ENCODE peak calls at places on chromosomes 3 and 15, in seven cellular contexts. E, S, U, N, D, P and Z are unnamed samples.

GRCh38 chr3:38647217-38647970 is 2.1 kb downstream of the SCN5A start:
- DNase-seq in E (no peak), S (no peak), U (no peak), N (peak; percentile 15), D (no peak), P (no peak), Z (no peak)

GRCh38 chr15:72110355-72110754 is 7.6 kb downstream of the MYO9A start:
- DNase-seq in E (no peak), S (no peak), U (no peak), N (no peak), D (no peak), P (no peak), Z (no peak)

GRCh38 chr15:96693990-96694517 is 363.6 kb downstream of the NR2F2 start:
- DNase-seq in E (no peak), S (no peak), U (no peak), N (no peak), D (no peak), P (no peak), Z (no peak)

GRCh38 chr15:93070901-93071300 is 18.1 kb downstream of the RGMA start:
- DNase-seq in E (no peak), S (no peak), U (no peak), N (no peak), D (no peak), P (no peak), Z (no peak)

GRCh38 chr15:85024509-85025336 is 43.1 kb downstream of the PDE8A start:
- DNase-seq in E (no peak), S (no peak), U (peak; percentile 25), N (no peak), D (no peak), P (no peak), Z (peak; percentile 86)

GRCh38 chr3:11273945-11274344 is 1.7 kb downstream of the ATG7 start:
- DNase-seq in E (no peak), S (no peak), U (no peak), N (no peak), D (no peak), P (no peak), Z (no peak)

GRCh38 chr3:152474585-152474984 is 205.9 kb downstream of the MBNL1 start:
- DNase-seq in E (no peak), S (peak; percentile 94), U (peak; percentile 40), N (no peak), D (peak; percentile 56), P (no peak), Z (peak; percentile 49)

GRCh38 chr15:97904196-97904572 is 56.3 kb upstream of the ARRDC4 start:
- DNase-seq in E (no peak), S (peak; percentile 57), U (peak; percentile 19), N (peak; percentile 58), D (peak; percentile 38), P (no peak), Z (peak; percentile 27)

GRCh38 chr3:60935709-60936108 is 315.5 kb downstream of the FHIT start:
- DNase-seq in E (no peak), S (peak; percentile 32), U (no peak), N (no peak), D (no peak), P (no peak), Z (peak; percentile 80)

GRCh38 chr3:28224430-28224829 is 17.0 kb upstream of the CMC1 start:
- DNase-seq in E (no peak), S (no peak), U (no peak), N (no peak), D (no peak), P (no peak), Z (no peak)

GRCh38 chr15:71595846-71596553 is 214.4 kb upstream of the NR2E3 start:
- DNase-seq in E (no peak), S (no peak), U (no peak), N (no peak), D (no peak), P (no peak), Z (peak; percentile 12)

GRCh38 chr3:118213892-118214291 is 820.8 kb downstream of the IGSF11 start:
- DNase-seq in E (no peak), S (no peak), U (no peak), N (no peak), D (no peak), P (no peak), Z (no peak)

GRCh38 chr3:9066141-9066540 is 102.9 kb upstream of the RAD18 start:
- DNase-seq in E (no peak), S (no peak), U (no peak), N (no peak), D (no peak), P (no peak), Z (peak; percentile 41)